ENCODE peak calls at places on chromosomes 3 and 15, in nine cellular contexts. M is A549, D is K562, T is HL-60, L is Panc1, Z is GM23338, R is HCT116, S is GM12878, P is HepG2. X is an unnamed sample.

GRCh38 chr3:171307988-171308387 is 152.2 kb downstream of the TNIK start:
- DNase-seq in M (no peak), D (no peak), T (no peak), L (no peak), Z (no peak), R (no peak), S (no peak), P (no peak), X (no peak)

GRCh38 chr3:150414273-150414672 is 6.2 kb downstream of the TSC22D2 start:
- DNase-seq in M (no peak), D (peak), T (no peak), L (no peak), Z (no peak), R (no peak), S (no peak), P (peak), X (no peak)

GRCh38 chr3:8503461-8503860 is 1.8 kb downstream of the LMCD1 start:
- DNase-seq in M (peak), D (no peak), T (no peak), L (no peak), Z (no peak), R (no peak), S (no peak), P (no peak), X (no peak)

GRCh38 chr3:66104535-66104934 is 65.8 kb upstream of the MAGI1 start:
- DNase-seq in M (no peak), D (no peak), T (no peak), L (no peak), Z (no peak), R (no peak), S (no peak), P (no peak), X (no peak)

GRCh38 chr15:83398591-83398990 is 48.5 kb upstream of the SH3GL3 start:
- DNase-seq in M (no peak), D (no peak), T (no peak), L (no peak), Z (no peak), R (no peak), S (no peak), P (no peak), X (no peak)

GRCh38 chr3:64658001-64658400 is 29.8 kb downstream of the ADAMTS9 start:
- DNase-seq in M (no peak), D (no peak), T (no peak), L (no peak), Z (no peak), R (no peak), S (no peak), P (no peak), X (no peak)

GRCh38 chr3:37729119-37729518 is 132.6 kb upstream of the CTDSPL start:
- DNase-seq in M (no peak), D (no peak), T (no peak), L (no peak), Z (no peak), R (no peak), S (no peak), P (no peak), X (no peak)

GRCh38 chr15:60798821-60799220 is 319.9 kb upstream of the ICE2 start:
- DNase-seq in M (no peak), D (no peak), T (no peak), L (no peak), Z (no peak), R (no peak), S (peak), P (peak), X (no peak)

GRCh38 chr3:51378726-51379125 is 6.4 kb upstream of the MANF start:
- DNase-seq in M (no peak), D (no peak), T (no peak), L (no peak), Z (no peak), R (no peak), S (no peak), P (no peak), X (no peak)

GRCh38 chr3:55617385-55617784 is 130.3 kb upstream of the WNT5A start:
- DNase-seq in M (no peak), D (no peak), T (no peak), L (no peak), Z (no peak), R (no peak), S (no peak), P (no peak), X (no peak)

GRCh38 chr15:65304393-65305143 is at the start of gene RNU5B-1:
- DNase-seq in M (peak), D (peak), T (peak), L (peak), Z (peak), R (peak), S (peak), P (peak), X (peak)

GRCh38 chr15:77796046-77796729 is 163.5 kb upstream of the LINGO1 start:
- DNase-seq in M (no peak), D (no peak), T (no peak), L (no peak), Z (no peak), R (no peak), S (no peak), P (no peak), X (no peak)

GRCh38 chr3:49534581-49535495 is 19.4 kb upstream of the BSN start:
- DNase-seq in M (peak), D (no peak), T (no peak), L (no peak), Z (peak), R (no peak), S (no peak), P (peak), X (peak)

GRCh38 chr3:73926360-73927202 is 301.8 kb upstream of the PDZRN3 start:
- DNase-seq in M (no peak), D (no peak), T (no peak), L (no peak), Z (peak), R (no peak), S (no peak), P (no peak), X (no peak)

GRCh38 chr3:134149286-134149685 is 101.4 kb downstream of the RYK start:
- DNase-seq in M (no peak), D (no peak), T (no peak), L (no peak), Z (no peak), R (no peak), S (no peak), P (no peak), X (no peak)
- TF ChIP-seq REST in M (no peak), D (no peak), T (no peak), L (no peak), Z (no peak), R (no peak), S (no peak), P (no peak), X (no peak)

GRCh38 chr3:15122398-15122797 is 23.4 kb upstream of the RBSN start:
- DNase-seq in M (no peak), D (no peak), T (no peak), L (no peak), Z (no peak), R (no peak), S (no peak), P (no peak), X (no peak)
- TF ChIP-seq REST in M (no peak), D (no peak), T (no peak), L (no peak), Z (no peak), R (no peak), S (no peak), P (no peak), X (no peak)

GRCh38 chr15:45457215-45457614 is 65.3 kb downstream of the SLC30A4 start:
- DNase-seq in M (no peak), D (no peak), T (no peak), L (no peak), Z (peak), R (no peak), S (no peak), P (no peak), X (no peak)

GRCh38 chr15:45456212-45457106 is 66.1 kb downstream of the SLC30A4 start:
- DNase-seq in M (peak), D (peak), T (peak), L (peak), Z (no peak), R (peak), S (peak), P (peak), X (peak)

GRCh38 chr15:45458746-45459403 is 63.7 kb downstream of the SLC30A4 start:
- DNase-seq in M (peak), D (peak), T (peak), L (peak), Z (peak), R (no peak), S (peak), P (peak), X (peak)

GRCh38 chr15:45454825-45455224 is 67.7 kb downstream of the SLC30A4 start:
- DNase-seq in M (peak), D (peak), T (peak), L (no peak), Z (no peak), R (peak), S (peak), P (no peak), X (no peak)

GRCh38 chr15:45457641-45458539 is 64.7 kb downstream of the SLC30A4 start:
- DNase-seq in M (peak), D (peak), T (peak), L (peak), Z (peak), R (peak), S (peak), P (peak), X (peak)
- TF ChIP-seq REST in M (no peak), D (no peak), T (no peak), L (no peak), Z (no peak), R (no peak), S (no peak), P (no peak), X (no peak)

DNA sequence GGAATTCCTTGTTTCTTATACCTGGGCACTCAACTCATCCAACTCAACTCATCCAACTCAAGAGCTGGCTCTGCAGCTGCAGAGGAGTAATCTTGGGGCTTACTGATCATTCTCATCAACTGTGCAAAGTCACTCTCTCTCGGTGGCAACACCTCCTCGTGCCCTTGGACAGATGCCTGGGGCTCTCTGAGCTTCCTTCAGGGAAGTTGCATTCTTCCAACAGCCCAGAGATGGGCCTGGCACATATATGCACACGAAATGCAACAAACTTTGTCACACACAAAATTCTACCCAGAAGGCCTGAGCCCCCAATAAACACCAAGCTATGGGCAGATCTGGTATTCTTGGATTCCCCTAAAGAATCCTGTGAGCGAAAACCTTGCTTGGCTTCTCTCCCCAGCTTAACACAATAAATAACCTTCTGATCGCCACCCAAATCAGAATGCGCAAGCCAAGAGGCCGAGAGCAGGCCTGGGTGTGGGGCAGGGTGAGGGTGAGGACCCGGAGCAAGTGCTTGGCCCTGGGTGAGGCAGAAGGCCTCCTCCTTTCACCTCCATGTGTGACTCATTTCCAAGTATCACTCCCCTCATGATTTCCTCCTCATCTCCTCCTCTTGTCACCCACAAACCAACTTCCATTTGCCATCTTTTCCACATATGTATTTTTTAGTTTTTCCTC is 15.4 kb downstream of the TGM5 start:
- DNase-seq in M (no peak), D (no peak), T (no peak), L (no peak), Z (no peak), R (no peak), S (no peak), P (no peak), X (no peak)
- TF ChIP-seq REST in M (no peak), D (no peak), T (no peak), L (no peak), Z (no peak), R (no peak), S (no peak), P (no peak), X (no peak)